ENCODE peak calls at places on chromosomes 7 and 10, in four cellular contexts. M, F, B and A are unnamed samples.

GRCh38 chr10:71484352-71484751 is 87.6 kb downstream of the CDH23 start:
- DNase-seq in M (no peak), F (no peak), B (no peak), A (no peak)

GRCh38 chr7:100867796-100868485 is 754 bp downstream of the TRIP6 start:
- DNase-seq in M (no peak), F (no peak), B (no peak), A (no peak)

GRCh38 chr7:32275216-32275979 is 205.2 kb upstream of the PDE1C start:
- DNase-seq in M (no peak), F (peak), B (no peak), A (no peak)

GRCh38 chr7:17090751-17091150 is 207.7 kb upstream of the AHR start:
- DNase-seq in M (no peak), F (no peak), B (peak), A (no peak)

GRCh38 chr7:85806321-85806720 is 619.5 kb upstream of the SEMA3D start:
- DNase-seq in M (no peak), F (no peak), B (no peak), A (no peak)

GRCh38 chr10:95211606-95212279 is 17.7 kb downstream of the ACSM6 start:
- DNase-seq in M (no peak), F (no peak), B (no peak), A (no peak)

GRCh38 chr7:157507987-157508386 is 171.2 kb downstream of the DNAJB6 start:
- DNase-seq in M (no peak), F (no peak), B (no peak), A (no peak)

GRCh38 chr7:51324206-51324884 is 7.7 kb upstream of the COBL start:
- DNase-seq in M (no peak), F (no peak), B (no peak), A (no peak)

GRCh38 chr10:86595496-86595895 is 58.9 kb upstream of the OPN4 start:
- DNase-seq in M (no peak), F (no peak), B (no peak), A (no peak)

GRCh38 chr7:128841961-128842673 is 11.9 kb downstream of the FLNC start:
- DNase-seq in M (peak), F (no peak), B (peak), A (peak)

GRCh38 chr7:42907316-42907715 is 4.6 kb downstream of the C7orf25 start:
- DNase-seq in M (no peak), F (no peak), B (peak), A (no peak)

GRCh38 chr10:22426653-22427052 is 81.4 kb downstream of the SPAG6 start:
- DNase-seq in M (no peak), F (no peak), B (no peak), A (no peak)

GRCh38 chr10:35394411-35394851 is 58.1 kb downstream of the CCNY start:
- DNase-seq in M (no peak), F (no peak), B (no peak), A (no peak)

GRCh38 chr7:47803846-47804245 is 144.4 kb downstream of the PKD1L1 start:
- DNase-seq in M (no peak), F (no peak), B (no peak), A (no peak)

GRCh38 chr10:119029613-119030420 is at the start of gene NANOS1:
- DNase-seq in M (no peak), F (no peak), B (no peak), A (peak)

GRCh38 chr10:111410740-111411139 is 333.9 kb downstream of the ADRA2A start:
- DNase-seq in M (no peak), F (no peak), B (peak), A (no peak)

GRCh38 chr7:53768191-53768590 is 732.8 kb downstream of the POM121L12 start:
- DNase-seq in M (no peak), F (no peak), B (no peak), A (no peak)

GRCh38 chr10:110556993-110557601 is 10.4 kb upstream of the SMC3 start:
- DNase-seq in M (peak), F (no peak), B (peak), A (no peak)

GRCh38 chr7:131385039-131385605 is 57.4 kb downstream of the MKLN1 start:
- DNase-seq in M (no peak), F (no peak), B (no peak), A (no peak)

GRCh38 chr7:95395755-95396135 is 430 bp downstream of the PON3 start:
- DNase-seq in M (no peak), F (no peak), B (no peak), A (no peak)

GRCh38 chr10:88820990-88821389 is 18.5 kb downstream of the LIPM start:
- DNase-seq in M (no peak), F (no peak), B (peak), A (no peak)

GRCh38 chr10:103693070-103693811 is 162.1 kb downstream of the SH3PXD2A start:
- DNase-seq in M (no peak), F (no peak), B (peak), A (no peak)

GRCh38 chr7:12257582-12257981 is 46.5 kb downstream of the TMEM106B start:
- DNase-seq in M (no peak), F (peak), B (peak), A (peak)

GRCh38 chr7:43954524-43955228 is 28.4 kb downstream of the UBE2D4 start:
- DNase-seq in M (no peak), F (peak), B (peak), A (peak)

GRCh38 chr7:45088821-45089313 is at the start of gene NACAD:
- DNase-seq in M (peak), F (peak), B (peak), A (peak)

GRCh38 chr10:91635401-91636400 is 2.8 kb upstream of the PPP1R3C start:
- DNase-seq in M (no peak), F (peak), B (peak), A (peak)